ENCODE peak calls at places on chromosomes 16 and 17, in nine cellular contexts. One of them, this sample, is unnamed.

GRCh38 chr16:65406076-65406475 is 284.2 kb upstream of the CDH11 start:
- DNase-seq in glutamatergic neuron: no peak
- DNase-seq in lower leg skin: no peak
- DNase-seq in AG04450: no peak
- DNase-seq in right lobe of liver: no peak
- DNase-seq in progenitor cell of endocrine pancreas: no peak
- DNase-seq in neural crest cell: no peak
- DNase-seq in colonic mucosa: no peak
- DNase-seq in AG10803: peak; percentile 78
- DNase-seq in this sample: no peak

GRCh38 chr17:64147110-64148016 is 17.4 kb upstream of the ERN1 start:
- DNase-seq in glutamatergic neuron: no peak
- DNase-seq in lower leg skin: peak; percentile 52
- DNase-seq in AG04450: no peak
- DNase-seq in right lobe of liver: no peak
- DNase-seq in progenitor cell of endocrine pancreas: no peak
- DNase-seq in neural crest cell: no peak
- DNase-seq in colonic mucosa: no peak
- DNase-seq in AG10803: peak; percentile 36
- DNase-seq in this sample: no peak

GRCh38 chr16:58563235-58563634 is 47.9 kb downstream of the SETD6 start:
- DNase-seq in glutamatergic neuron: no peak
- DNase-seq in lower leg skin: no peak
- DNase-seq in AG04450: peak; percentile 13
- DNase-seq in right lobe of liver: no peak
- DNase-seq in progenitor cell of endocrine pancreas: no peak
- DNase-seq in neural crest cell: no peak
- DNase-seq in colonic mucosa: no peak
- DNase-seq in AG10803: peak; percentile 59
- DNase-seq in this sample: no peak

GRCh38 chr17:43334744-43335400 is 63.9 kb upstream of the ARL4D start:
- DNase-seq in glutamatergic neuron: no peak
- DNase-seq in lower leg skin: no peak
- DNase-seq in AG04450: no peak
- DNase-seq in right lobe of liver: no peak
- DNase-seq in progenitor cell of endocrine pancreas: no peak
- DNase-seq in neural crest cell: no peak
- DNase-seq in colonic mucosa: no peak
- DNase-seq in AG10803: no peak
- DNase-seq in this sample: no peak

GRCh38 chr17:2337811-2338657 is 733 bp downstream of the SGSM2 start:
- DNase-seq in glutamatergic neuron: peak; percentile 75
- DNase-seq in lower leg skin: no peak
- DNase-seq in AG04450: no peak
- DNase-seq in right lobe of liver: peak; percentile 71
- DNase-seq in progenitor cell of endocrine pancreas: peak; percentile 53
- DNase-seq in neural crest cell: peak; percentile 37
- DNase-seq in colonic mucosa: peak; percentile 69
- DNase-seq in AG10803: peak; percentile 43
- DNase-seq in this sample: no peak

GRCh38 chr17:38464251-38464722 is 36.0 kb downstream of the ARHGAP23 start:
- DNase-seq in glutamatergic neuron: peak; percentile 58
- DNase-seq in lower leg skin: peak; percentile 91
- DNase-seq in AG04450: no peak
- DNase-seq in right lobe of liver: no peak
- DNase-seq in progenitor cell of endocrine pancreas: no peak
- DNase-seq in neural crest cell: no peak
- DNase-seq in colonic mucosa: no peak
- DNase-seq in AG10803: peak; percentile 74
- DNase-seq in this sample: no peak

GRCh38 chr17:72338847-72339790 is 218.3 kb downstream of the SOX9 start:
- DNase-seq in glutamatergic neuron: no peak
- DNase-seq in lower leg skin: peak; percentile 28
- DNase-seq in AG04450: peak; percentile 86
- DNase-seq in right lobe of liver: no peak
- DNase-seq in progenitor cell of endocrine pancreas: no peak
- DNase-seq in neural crest cell: no peak
- DNase-seq in colonic mucosa: peak; percentile 24
- DNase-seq in AG10803: peak; percentile 91
- DNase-seq in this sample: peak; percentile 40

GRCh38 chr16:83438326-83438725 is 369.5 kb upstream of the HSBP1 start:
- DNase-seq in glutamatergic neuron: no peak
- DNase-seq in lower leg skin: no peak
- DNase-seq in AG04450: no peak
- DNase-seq in right lobe of liver: no peak
- DNase-seq in progenitor cell of endocrine pancreas: no peak
- DNase-seq in neural crest cell: no peak
- DNase-seq in colonic mucosa: no peak
- DNase-seq in AG10803: no peak
- DNase-seq in this sample: no peak

GRCh38 chr17:77330602-77331081 is 189.9 kb downstream of the SEC14L1 start:
- DNase-seq in glutamatergic neuron: no peak
- DNase-seq in lower leg skin: peak; percentile 86
- DNase-seq in AG04450: no peak
- DNase-seq in right lobe of liver: no peak
- DNase-seq in progenitor cell of endocrine pancreas: no peak
- DNase-seq in neural crest cell: no peak
- DNase-seq in colonic mucosa: peak; percentile 18
- DNase-seq in AG10803: no peak
- DNase-seq in this sample: no peak

GRCh38 chr16:19717781-19718623 is at the start of the genes IQCK and KNOP1:
- DNase-seq in glutamatergic neuron: peak; percentile 90
- DNase-seq in lower leg skin: peak; percentile 98
- DNase-seq in AG04450: peak; percentile 73
- DNase-seq in right lobe of liver: peak; percentile 92
- DNase-seq in progenitor cell of endocrine pancreas: peak; percentile 77
- DNase-seq in neural crest cell: peak; percentile 80
- DNase-seq in colonic mucosa: peak; percentile 91
- DNase-seq in AG10803: peak; percentile 85
- DNase-seq in this sample: peak; percentile 67

GRCh38 chr17:32486091-32486700 is 597 bp upstream of the CDK5R1 start:
- DNase-seq in glutamatergic neuron: peak; percentile 88
- DNase-seq in lower leg skin: no peak
- DNase-seq in AG04450: no peak
- DNase-seq in right lobe of liver: peak; percentile 81
- DNase-seq in progenitor cell of endocrine pancreas: peak; percentile 54
- DNase-seq in neural crest cell: no peak
- DNase-seq in colonic mucosa: peak; percentile 70
- DNase-seq in AG10803: peak; percentile 58
- DNase-seq in this sample: no peak

GRCh38 chr16:48067388-48067787 is 88.4 kb downstream of the ABCC12 start:
- DNase-seq in glutamatergic neuron: no peak
- DNase-seq in lower leg skin: no peak
- DNase-seq in AG04450: no peak
- DNase-seq in right lobe of liver: no peak
- DNase-seq in progenitor cell of endocrine pancreas: no peak
- DNase-seq in neural crest cell: no peak
- DNase-seq in colonic mucosa: no peak
- DNase-seq in AG10803: no peak
- DNase-seq in this sample: no peak

GRCh38 chr17:76248013-76248782 is 7.9 kb upstream of the RNF157 start:
- DNase-seq in glutamatergic neuron: no peak
- DNase-seq in lower leg skin: peak; percentile 63
- DNase-seq in AG04450: no peak
- DNase-seq in right lobe of liver: no peak
- DNase-seq in progenitor cell of endocrine pancreas: no peak
- DNase-seq in neural crest cell: no peak
- DNase-seq in colonic mucosa: no peak
- DNase-seq in AG10803: no peak
- DNase-seq in this sample: no peak
- TF ChIP-seq CTCF in glutamatergic neuron: no peak
- TF ChIP-seq CTCF in lower leg skin: no peak
- TF ChIP-seq CTCF in AG04450: peak; percentile 32
- TF ChIP-seq CTCF in right lobe of liver: no peak
- TF ChIP-seq CTCF in progenitor cell of endocrine pancreas: no peak
- TF ChIP-seq CTCF in neural crest cell: no peak
- TF ChIP-seq CTCF in colonic mucosa: no peak
- TF ChIP-seq CTCF in AG10803: no peak
- TF ChIP-seq CTCF in this sample: peak; percentile 6

GRCh38 chr16:15599303-15600070 is 43.5 kb downstream of the MARF1 start:
- DNase-seq in glutamatergic neuron: no peak
- DNase-seq in lower leg skin: no peak
- DNase-seq in AG04450: no peak
- DNase-seq in right lobe of liver: no peak
- DNase-seq in progenitor cell of endocrine pancreas: no peak
- DNase-seq in neural crest cell: no peak
- DNase-seq in colonic mucosa: no peak
- DNase-seq in AG10803: no peak
- DNase-seq in this sample: no peak

GRCh38 chr16:15598648-15599190 is 44.2 kb downstream of the MARF1 start:
- DNase-seq in glutamatergic neuron: no peak
- DNase-seq in lower leg skin: no peak
- DNase-seq in AG04450: no peak
- DNase-seq in right lobe of liver: no peak
- DNase-seq in progenitor cell of endocrine pancreas: no peak
- DNase-seq in neural crest cell: no peak
- DNase-seq in colonic mucosa: no peak
- DNase-seq in AG10803: no peak
- DNase-seq in this sample: no peak

GRCh38 chr16:15602285-15603044 is 40.5 kb downstream of the MARF1 start:
- DNase-seq in glutamatergic neuron: no peak
- DNase-seq in lower leg skin: no peak
- DNase-seq in AG04450: no peak
- DNase-seq in right lobe of liver: no peak
- DNase-seq in progenitor cell of endocrine pancreas: no peak
- DNase-seq in neural crest cell: no peak
- DNase-seq in colonic mucosa: no peak
- DNase-seq in AG10803: no peak
- DNase-seq in this sample: no peak

GRCh38 chr16:15597822-15598647 is 44.9 kb downstream of the MARF1 start:
- DNase-seq in glutamatergic neuron: no peak
- DNase-seq in lower leg skin: no peak
- DNase-seq in AG04450: no peak
- DNase-seq in right lobe of liver: no peak
- DNase-seq in progenitor cell of endocrine pancreas: no peak
- DNase-seq in neural crest cell: no peak
- DNase-seq in colonic mucosa: no peak
- DNase-seq in AG10803: no peak
- DNase-seq in this sample: no peak

DNA sequence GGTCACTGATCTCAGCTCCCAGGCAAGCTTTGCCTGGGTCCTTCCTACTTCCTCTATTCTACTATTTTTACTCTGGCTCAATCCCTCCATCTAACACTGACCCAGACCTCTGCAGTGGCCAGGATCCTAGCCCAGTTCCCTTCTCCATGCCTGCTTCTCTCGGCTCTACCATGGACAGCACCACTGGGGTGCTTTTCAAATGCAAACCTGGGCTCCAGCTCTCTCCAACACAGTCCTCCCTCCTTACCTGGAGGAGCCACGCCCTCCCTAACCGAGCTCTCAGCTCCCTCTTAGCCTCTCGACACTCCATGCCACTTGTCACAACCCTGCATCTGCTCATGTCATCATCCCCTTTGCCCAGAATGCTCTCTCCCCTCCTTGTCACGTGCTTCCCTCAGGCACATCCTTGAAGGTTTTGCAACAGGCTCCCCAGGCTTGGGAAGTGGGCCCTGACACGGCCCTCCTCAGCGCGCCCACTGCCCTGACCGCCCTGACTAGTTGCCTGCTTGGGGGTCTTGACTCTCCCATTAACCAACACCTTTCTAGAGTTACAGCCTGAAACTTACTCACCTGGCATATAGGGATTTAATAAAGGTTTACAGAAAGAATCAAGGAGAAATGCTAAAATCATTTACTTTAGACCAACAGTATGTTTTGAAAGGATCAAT is 41.6 kb downstream of the MARF1 start:
- DNase-seq in glutamatergic neuron: no peak
- DNase-seq in lower leg skin: no peak
- DNase-seq in AG04450: no peak
- DNase-seq in right lobe of liver: no peak
- DNase-seq in progenitor cell of endocrine pancreas: no peak
- DNase-seq in neural crest cell: no peak
- DNase-seq in colonic mucosa: no peak
- DNase-seq in AG10803: no peak
- DNase-seq in this sample: no peak
- TF ChIP-seq CTCF in glutamatergic neuron: no peak
- TF ChIP-seq CTCF in lower leg skin: no peak
- TF ChIP-seq CTCF in AG04450: no peak
- TF ChIP-seq CTCF in right lobe of liver: no peak
- TF ChIP-seq CTCF in progenitor cell of endocrine pancreas: no peak
- TF ChIP-seq CTCF in neural crest cell: no peak
- TF ChIP-seq CTCF in colonic mucosa: no peak
- TF ChIP-seq CTCF in AG10803: no peak
- TF ChIP-seq CTCF in this sample: no peak

GRCh38 chr17:78601577-78602190 is 24.5 kb upstream of the DNAH17 start:
- DNase-seq in glutamatergic neuron: no peak
- DNase-seq in lower leg skin: no peak
- DNase-seq in AG04450: no peak
- DNase-seq in right lobe of liver: no peak
- DNase-seq in progenitor cell of endocrine pancreas: no peak
- DNase-seq in neural crest cell: no peak
- DNase-seq in colonic mucosa: no peak
- DNase-seq in AG10803: no peak
- DNase-seq in this sample: no peak
- TF ChIP-seq CTCF in glutamatergic neuron: no peak
- TF ChIP-seq CTCF in lower leg skin: no peak
- TF ChIP-seq CTCF in AG04450: no peak
- TF ChIP-seq CTCF in right lobe of liver: no peak
- TF ChIP-seq CTCF in progenitor cell of endocrine pancreas: no peak
- TF ChIP-seq CTCF in neural crest cell: no peak
- TF ChIP-seq CTCF in colonic mucosa: no peak
- TF ChIP-seq CTCF in AG10803: no peak
- TF ChIP-seq CTCF in this sample: no peak

GRCh38 chr16:28974437-28975157 is at the start of gene SPNS1:
- DNase-seq in glutamatergic neuron: peak; percentile 97
- DNase-seq in lower leg skin: peak; percentile 99
- DNase-seq in AG04450: peak; percentile 94
- DNase-seq in right lobe of liver: peak; percentile 97
- DNase-seq in progenitor cell of endocrine pancreas: peak; percentile 89
- DNase-seq in neural crest cell: peak; percentile 96
- DNase-seq in colonic mucosa: peak; percentile 99
- DNase-seq in AG10803: peak; percentile 96
- DNase-seq in this sample: peak; percentile 93

GRCh38 chr16:28977703-28978641 is 3.4 kb downstream of the SPNS1 start:
- DNase-seq in glutamatergic neuron: no peak
- DNase-seq in lower leg skin: no peak
- DNase-seq in AG04450: no peak
- DNase-seq in right lobe of liver: no peak
- DNase-seq in progenitor cell of endocrine pancreas: peak; percentile 38
- DNase-seq in neural crest cell: no peak
- DNase-seq in colonic mucosa: peak; percentile 28
- DNase-seq in AG10803: no peak
- DNase-seq in this sample: no peak

GRCh38 chr16:28975158-28975603 is 603 bp downstream of the SPNS1 start:
- DNase-seq in glutamatergic neuron: no peak
- DNase-seq in lower leg skin: no peak
- DNase-seq in AG04450: no peak
- DNase-seq in right lobe of liver: peak; percentile 29
- DNase-seq in progenitor cell of endocrine pancreas: no peak
- DNase-seq in neural crest cell: no peak
- DNase-seq in colonic mucosa: no peak
- DNase-seq in AG10803: no peak
- DNase-seq in this sample: no peak

DNA sequence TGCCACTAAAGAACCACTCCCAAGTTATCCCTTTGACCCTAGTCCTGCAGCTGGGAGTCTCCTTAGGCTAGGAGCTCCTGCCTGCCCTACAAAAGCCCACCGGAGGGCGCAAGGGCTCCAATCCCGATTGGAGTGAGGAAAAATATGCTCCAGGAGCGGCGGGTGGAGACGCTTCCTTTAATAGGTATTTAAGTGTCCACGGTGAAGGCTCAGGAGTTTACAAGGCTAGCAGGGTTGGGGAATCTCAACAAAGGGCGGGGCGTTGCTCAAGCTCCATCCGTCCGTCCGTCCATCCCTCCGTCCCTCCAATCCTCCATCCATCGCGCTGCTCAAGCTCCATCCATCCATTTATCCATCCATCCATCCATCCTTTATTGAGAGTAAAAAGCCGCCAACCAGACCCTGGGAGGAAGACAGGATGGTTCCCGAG is 556 bp upstream of the SPNS1 start:
- DNase-seq in glutamatergic neuron: peak; percentile 87
- DNase-seq in lower leg skin: no peak
- DNase-seq in AG04450: peak; percentile 41
- DNase-seq in right lobe of liver: peak; percentile 57
- DNase-seq in progenitor cell of endocrine pancreas: peak; percentile 34
- DNase-seq in neural crest cell: peak; percentile 57
- DNase-seq in colonic mucosa: peak; percentile 65
- DNase-seq in AG10803: peak; percentile 61
- DNase-seq in this sample: peak; percentile 27
- TF ChIP-seq CTCF in glutamatergic neuron: peak; percentile 56
- TF ChIP-seq CTCF in lower leg skin: no peak
- TF ChIP-seq CTCF in AG04450: peak; percentile 92
- TF ChIP-seq CTCF in right lobe of liver: peak; percentile 38
- TF ChIP-seq CTCF in progenitor cell of endocrine pancreas: peak; percentile 72
- TF ChIP-seq CTCF in neural crest cell: peak; percentile 72
- TF ChIP-seq CTCF in colonic mucosa: no peak
- TF ChIP-seq CTCF in AG10803: peak; percentile 76
- TF ChIP-seq CTCF in this sample: peak; percentile 81